ENCODE peak calls at places on chromosomes 16 and 17, in ten cellular contexts. One of them, this sample, is unnamed.
A peak's percentile ranks its signal among the peaks of the same experiment; 100 is the strongest.

GRCh38 chr16:30953511-30954124 is 3.9 kb upstream of the SETD1A start:
- DNase-seq in foreskin melanocyte: peak; percentile 57
- DNase-seq in activated naive CD8-positive, alpha-beta T cell treated with anti-CD3 and anti-CD28 coated beads for 36 hours: peak; percentile 72
- DNase-seq in fibroblast of the conjunctiva: peak; percentile 72
- DNase-seq in Caki2: peak; percentile 59
- DNase-seq in NCI-H1436: peak; percentile 67
- DNase-seq in progenitor cell of endocrine pancreas: peak; percentile 69
- DNase-seq in amygdala: peak; percentile 19
- DNase-seq in CD4-positive, CD25-positive, alpha-beta regulatory T cell: peak; percentile 49
- DNase-seq in T-helper 9 cell: peak; percentile 47
- DNase-seq in this sample: peak; percentile 27

GRCh38 chr16:75236232-75236631 is 15.2 kb downstream of the BCAR1 start:
- DNase-seq in NCI-H1436: no peak
- DNase-seq in amygdala: no peak
- DNase-seq in Caki2: no peak
- DNase-seq in T-helper 9 cell: no peak
- DNase-seq in activated naive CD8-positive, alpha-beta T cell treated with anti-CD3 and anti-CD28 coated beads for 36 hours: peak; percentile 46
- DNase-seq in foreskin melanocyte: no peak
- DNase-seq in fibroblast of the conjunctiva: no peak
- DNase-seq in progenitor cell of endocrine pancreas: no peak
- DNase-seq in CD4-positive, CD25-positive, alpha-beta regulatory T cell: no peak
- DNase-seq in this sample: no peak

GRCh38 chr16:2829501-2830354 is at the start of gene ZG16B:
- DNase-seq in NCI-H1436: no peak
- DNase-seq in progenitor cell of endocrine pancreas: no peak
- DNase-seq in fibroblast of the conjunctiva: no peak
- DNase-seq in Caki2: no peak
- DNase-seq in CD4-positive, CD25-positive, alpha-beta regulatory T cell: no peak
- DNase-seq in activated naive CD8-positive, alpha-beta T cell treated with anti-CD3 and anti-CD28 coated beads for 36 hours: no peak
- DNase-seq in T-helper 9 cell: no peak
- DNase-seq in amygdala: no peak
- DNase-seq in foreskin melanocyte: no peak
- DNase-seq in this sample: no peak

GRCh38 chr17:73262676-73263642 is 1.3 kb upstream of the CPSF4L start:
- DNase-seq in T-helper 9 cell: no peak
- DNase-seq in progenitor cell of endocrine pancreas: no peak
- DNase-seq in CD4-positive, CD25-positive, alpha-beta regulatory T cell: no peak
- DNase-seq in activated naive CD8-positive, alpha-beta T cell treated with anti-CD3 and anti-CD28 coated beads for 36 hours: no peak
- DNase-seq in fibroblast of the conjunctiva: no peak
- DNase-seq in Caki2: no peak
- DNase-seq in foreskin melanocyte: no peak
- DNase-seq in NCI-H1436: no peak
- DNase-seq in amygdala: peak; percentile 45
- DNase-seq in this sample: no peak

GRCh38 chr17:62723842-62724241 is 84.3 kb downstream of the MARCHF10 start:
- DNase-seq in amygdala: no peak
- DNase-seq in activated naive CD8-positive, alpha-beta T cell treated with anti-CD3 and anti-CD28 coated beads for 36 hours: no peak
- DNase-seq in progenitor cell of endocrine pancreas: no peak
- DNase-seq in Caki2: no peak
- DNase-seq in NCI-H1436: peak; percentile 58
- DNase-seq in fibroblast of the conjunctiva: no peak
- DNase-seq in foreskin melanocyte: no peak
- DNase-seq in CD4-positive, CD25-positive, alpha-beta regulatory T cell: no peak
- DNase-seq in T-helper 9 cell: no peak
- DNase-seq in this sample: no peak

GRCh38 chr17:17983376-17983775 is 10.7 kb downstream of the DRC3 start:
- DNase-seq in amygdala: no peak
- DNase-seq in activated naive CD8-positive, alpha-beta T cell treated with anti-CD3 and anti-CD28 coated beads for 36 hours: no peak
- DNase-seq in fibroblast of the conjunctiva: no peak
- DNase-seq in CD4-positive, CD25-positive, alpha-beta regulatory T cell: no peak
- DNase-seq in progenitor cell of endocrine pancreas: no peak
- DNase-seq in NCI-H1436: no peak
- DNase-seq in Caki2: no peak
- DNase-seq in T-helper 9 cell: no peak
- DNase-seq in foreskin melanocyte: no peak
- DNase-seq in this sample: no peak

GRCh38 chr16:81127051-81127450 is 30.9 kb upstream of the GCSH start:
- DNase-seq in fibroblast of the conjunctiva: no peak
- DNase-seq in T-helper 9 cell: no peak
- DNase-seq in amygdala: no peak
- DNase-seq in foreskin melanocyte: peak; percentile 94
- DNase-seq in progenitor cell of endocrine pancreas: no peak
- DNase-seq in activated naive CD8-positive, alpha-beta T cell treated with anti-CD3 and anti-CD28 coated beads for 36 hours: no peak
- DNase-seq in Caki2: no peak
- DNase-seq in CD4-positive, CD25-positive, alpha-beta regulatory T cell: no peak
- DNase-seq in NCI-H1436: no peak
- DNase-seq in this sample: peak; percentile 28

GRCh38 chr17:46944931-46945330 is 22.0 kb downstream of the GOSR2 start:
- DNase-seq in progenitor cell of endocrine pancreas: no peak
- DNase-seq in amygdala: no peak
- DNase-seq in activated naive CD8-positive, alpha-beta T cell treated with anti-CD3 and anti-CD28 coated beads for 36 hours: no peak
- DNase-seq in CD4-positive, CD25-positive, alpha-beta regulatory T cell: no peak
- DNase-seq in fibroblast of the conjunctiva: no peak
- DNase-seq in Caki2: no peak
- DNase-seq in T-helper 9 cell: no peak
- DNase-seq in foreskin melanocyte: no peak
- DNase-seq in NCI-H1436: no peak
- DNase-seq in this sample: no peak

GRCh38 chr16:72963921-72964320 is 84.0 kb downstream of the ZFHX3 start:
- DNase-seq in progenitor cell of endocrine pancreas: no peak
- DNase-seq in CD4-positive, CD25-positive, alpha-beta regulatory T cell: no peak
- DNase-seq in T-helper 9 cell: no peak
- DNase-seq in foreskin melanocyte: no peak
- DNase-seq in NCI-H1436: no peak
- DNase-seq in amygdala: no peak
- DNase-seq in Caki2: no peak
- DNase-seq in activated naive CD8-positive, alpha-beta T cell treated with anti-CD3 and anti-CD28 coated beads for 36 hours: no peak
- DNase-seq in fibroblast of the conjunctiva: no peak
- DNase-seq in this sample: no peak

This sample was measured in COLO829.